ENCODE peak calls at places on chromosomes 16 and 17, in four cellular contexts. C, Z, E and N are unnamed samples.
A peak's percentile ranks its signal among the peaks of the same experiment; 100 is the strongest.

GRCh38 chr16:52283018-52283417 is 263.9 kb downstream of the TOX3 start:
- DNase-seq in C (no peak), Z (no peak), E (no peak), N (no peak)

GRCh38 chr17:58403312-58403711 is 14.0 kb downstream of the RNF43 start:
- DNase-seq in C (no peak), Z (no peak), E (no peak), N (no peak)

GRCh38 chr16:3807425-3808123 is 72.9 kb downstream of the CREBBP start:
- DNase-seq in E (no peak), Z (no peak), C (no peak), N (no peak)

GRCh38 chr17:82862758-82863645 is 23.2 kb upstream of the ZNF750 start:
- DNase-seq in E (no peak), C (no peak), Z (no peak), N (no peak)

GRCh38 chr17:58387834-58388233 is 29.5 kb downstream of the RNF43 start:
- DNase-seq in C (no peak), E (no peak), Z (no peak), N (peak; percentile 81)

GRCh38 chr17:82687375-82687861 is 11.1 kb downstream of the RAB40B start:
- DNase-seq in Z (no peak), C (no peak), E (no peak), N (peak; percentile 43)

GRCh38 chr16:85463228-85463611 is 149.9 kb upstream of the GSE1 start:
- DNase-seq in E (no peak), C (no peak), Z (no peak), N (no peak)

GRCh38 chr16:69563605-69564580 is 1.9 kb upstream of the NFAT5 start:
- DNase-seq in E (peak; percentile 55), C (no peak), Z (no peak), N (peak; percentile 32)

GRCh38 chr16:85634747-85635544 is 21.8 kb downstream of the GSE1 start:
- DNase-seq in C (no peak), Z (no peak), E (no peak), N (no peak)

GRCh38 chr17:82754297-82755208 is 2.7 kb downstream of the TBCD start:
- DNase-seq in Z (no peak), C (no peak), E (no peak), N (no peak)

GRCh38 chr17:2347805-2348685 is 10.7 kb downstream of the SGSM2 start:
- DNase-seq in C (peak; percentile 55), Z (no peak), E (no peak), N (peak; percentile 41)

GRCh38 chr17:61159415-61159814 is 240.2 kb upstream of the TBX2 start:
- DNase-seq in C (no peak), Z (no peak), E (no peak), N (no peak)

GRCh38 chr16:69600202-69600601 is 34.4 kb downstream of the NFAT5 start:
- DNase-seq in E (no peak), Z (no peak), C (no peak), N (no peak)

GRCh38 chr17:66372182-66372581 is 69.8 kb downstream of the PRKCA start:
- DNase-seq in E (no peak), C (no peak), Z (no peak), N (no peak)

GRCh38 chr17:19270951-19271611 is 33.9 kb downstream of the EPN2 start:
- DNase-seq in Z (no peak), C (no peak), E (no peak), N (no peak)

GRCh38 chr16:85461814-85462404 is 151.2 kb upstream of the GSE1 start:
- DNase-seq in Z (no peak), C (peak; percentile 68), E (no peak), N (no peak)

GRCh38 chr17:40087049-40087794 is 13.2 kb downstream of the NR1D1 start:
- DNase-seq in E (no peak), Z (no peak), C (no peak), N (no peak)

GRCh38 chr17:64628641-64629040 is 33.5 kb downstream of the SMURF2 start:
- DNase-seq in E (no peak), Z (no peak), C (no peak), N (no peak)

GRCh38 chr16:70737377-70738082 is 51.7 kb upstream of the MTSS2 start:
- DNase-seq in Z (no peak), E (peak; percentile 46), C (no peak), N (no peak)

GRCh38 chr17:16945513-16946201 is 26.3 kb downstream of the TNFRSF13B start:
- DNase-seq in C (no peak), Z (peak; percentile 27), E (no peak), N (no peak)

GRCh38 chr17:37087683-37088082 is 138.9 kb downstream of the AATF start:
- DNase-seq in Z (no peak), E (no peak), C (no peak), N (no peak)

GRCh38 chr16:73771676-73772075 is 524.9 kb upstream of the PSMD7 start:
- DNase-seq in Z (no peak), C (no peak), E (no peak), N (peak; percentile 59)

GRCh38 chr17:44915727-44916058 is 393 bp upstream of the GFAP start:
- DNase-seq in C (no peak), E (no peak), Z (no peak), N (no peak)

GRCh38 chr17:19017401-19017800 is 12.8 kb upstream of the FAM83G start:
- DNase-seq in E (no peak), C (no peak), Z (no peak), N (no peak)